ENCODE peak calls at places on chromosomes 4 and X, in seven cellular contexts. J is aorta, K is SK-N-MC, X is fibroblast of the aortic adventitia, I is GM23248, E is HCT116, S is body of pancreas. U is an unnamed sample.

GRCh38 chr4:96833831-96834230 is 993.9 kb downstream of the PDHA2 start:
- DNase-seq in J (no peak), K (no peak), X (no peak), I (no peak), E (no peak), S (no peak), U (no peak)

GRCh38 chr4:13322681-13323101 is 161.4 kb downstream of the RAB28 start:
- DNase-seq in J (no peak), K (no peak), X (peak; percentile 92), I (peak; percentile 85), E (no peak), S (no peak), U (no peak)

GRCh38 chrX:118626346-118626745 is 101.1 kb upstream of the IL13RA1 start:
- DNase-seq in J (no peak), K (no peak), X (no peak), I (no peak), E (no peak), S (no peak), U (no peak)

GRCh38 chrX:130304587-130305368 is 34.9 kb upstream of the SLC25A14 start:
- DNase-seq in J (no peak), K (no peak), X (no peak), I (no peak), E (no peak), S (no peak), U (no peak)

GRCh38 chrX:119477812-119478232 is 9.6 kb downstream of the SLC25A5 start:
- DNase-seq in J (no peak), K (no peak), X (peak; percentile 89), I (peak; percentile 87), E (no peak), S (peak; percentile 82), U (no peak)

GRCh38 chr4:64724689-64725088 is 315.4 kb upstream of the TECRL start:
- DNase-seq in J (no peak), K (no peak), X (no peak), I (no peak), E (no peak), S (no peak), U (no peak)

GRCh38 chr4:6967846-6968340 is 58.3 kb downstream of the TBC1D14 start:
- DNase-seq in J (no peak), K (no peak), X (no peak), I (no peak), E (no peak), S (no peak), U (peak; percentile 48)

GRCh38 chr4:88858752-88859151 is 161.1 kb upstream of the NAP1L5 start:
- DNase-seq in J (no peak), K (no peak), X (no peak), I (no peak), E (no peak), S (peak; percentile 37), U (no peak)

GRCh38 chrX:47169726-47170515 is 23.7 kb upstream of the UBA1 start:
- DNase-seq in J (peak; percentile 64), K (no peak), X (peak; percentile 72), I (peak; percentile 53), E (no peak), S (no peak), U (no peak)

GRCh38 chrX:153646620-153647373 is at the start of gene DUSP9:
- DNase-seq in J (peak; percentile 47), K (no peak), X (no peak), I (peak; percentile 48), E (no peak), S (peak; percentile 28), U (no peak)

GRCh38 chr4:32061916-32062315 is 1341.7 kb downstream of the PCDH7 start:
- DNase-seq in J (no peak), K (no peak), X (no peak), I (no peak), E (no peak), S (no peak), U (no peak)

GRCh38 chr4:147093206-147093605 is 147.5 kb upstream of the TTC29 start:
- DNase-seq in J (no peak), K (no peak), X (no peak), I (no peak), E (no peak), S (no peak), U (no peak)

GRCh38 chr4:105708376-105709080 is at the start of the genes GSTCD and INTS12:
- DNase-seq in J (peak; percentile 94), K (peak; percentile 76), X (peak; percentile 94), I (peak; percentile 97), E (peak; percentile 88), S (peak; percentile 96), U (peak; percentile 94)

GRCh38 chr4:105710678-105711077 is 2.1 kb downstream of the GSTCD start:
- DNase-seq in J (no peak), K (no peak), X (peak; percentile 20), I (peak; percentile 27), E (no peak), S (no peak), U (no peak)

GRCh38 chr4:105707783-105708182 is 706 bp downstream of the INTS12 start:
- DNase-seq in J (no peak), K (no peak), X (no peak), I (peak; percentile 25), E (no peak), S (no peak), U (no peak)

GRCh38 chr4:105709081-105709450 is 482 bp downstream of the GSTCD start:
- DNase-seq in J (no peak), K (no peak), X (peak; percentile 10), I (peak; percentile 57), E (peak; percentile 6), S (peak; percentile 22), U (no peak)

DNA sequence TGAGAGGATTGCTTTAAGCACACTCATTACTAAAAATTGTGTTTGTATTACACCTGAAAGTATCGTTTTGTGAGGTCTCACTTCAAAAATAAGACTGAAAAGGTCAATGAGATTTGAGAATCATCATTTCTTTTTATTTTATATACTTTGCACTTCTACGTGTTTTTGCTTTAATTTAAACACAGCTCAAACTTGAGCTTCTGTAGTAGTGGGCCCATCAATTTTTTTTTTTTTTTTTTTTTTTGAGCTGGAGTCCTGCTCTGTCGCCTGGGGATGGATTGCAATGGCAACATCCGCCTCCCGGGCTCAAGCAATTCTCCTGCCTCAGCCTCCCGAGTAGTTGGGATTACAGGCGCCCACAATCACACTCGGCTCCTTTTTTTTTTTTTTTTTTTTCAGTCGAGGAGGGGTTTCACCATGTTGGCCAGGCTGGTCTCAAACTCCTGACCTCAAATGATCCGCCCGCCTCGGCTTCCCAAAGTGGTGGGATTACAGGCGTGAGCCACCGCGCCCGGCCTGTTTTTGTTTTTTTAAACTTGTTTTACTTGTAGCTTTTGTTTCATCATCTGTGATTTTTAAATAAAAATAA is 1.5 kb downstream of the GSTCD start:
- DNase-seq in J (no peak), K (no peak), X (no peak), I (no peak), E (no peak), S (no peak), U (no peak)
- H3K4me3 ChIP-seq in J (no peak overlapping the region), K (peak overlapping the region; percentile 87), X (peak overlapping the region; percentile 82), I (peak overlapping the region; percentile 99), E (peak overlapping the region; percentile 82), S (no peak overlapping the region), U (no peak overlapping the region)

GRCh38 chr4:56386091-56386490 is 1.2 kb downstream of the AASDH start:
- DNase-seq in J (no peak), K (no peak), X (no peak), I (no peak), E (no peak), S (no peak), U (no peak)
- H3K4me3 ChIP-seq in J (no peak overlapping the region), K (peak overlapping the region; percentile 48), X (peak overlapping the region; percentile 41), I (peak overlapping the region; percentile 95), E (peak overlapping the region; percentile 51), S (no peak overlapping the region), U (no peak overlapping the region)

GRCh38 chr4:1584498-1584897 is 99.6 kb downstream of the FAM53A start:
- DNase-seq in J (peak; percentile 25), K (no peak), X (no peak), I (no peak), E (no peak), S (no peak), U (no peak)
- H3K4me3 ChIP-seq in J (no peak overlapping the region), K (no peak overlapping the region), X (no peak overlapping the region), I (no peak overlapping the region), E (no peak overlapping the region), S (no peak overlapping the region), U (no peak overlapping the region)

GRCh38 chr4:173747537-173748257 is 217.7 kb upstream of the HAND2 start:
- DNase-seq in J (no peak), K (no peak), X (no peak), I (no peak), E (no peak), S (no peak), U (no peak)

GRCh38 chr4:173746424-173746823 is 216.4 kb upstream of the HAND2 start:
- DNase-seq in J (no peak), K (no peak), X (no peak), I (no peak), E (no peak), S (no peak), U (no peak)

GRCh38 chr4:173745765-173746164 is 215.7 kb upstream of the HAND2 start:
- DNase-seq in J (no peak), K (no peak), X (no peak), I (no peak), E (no peak), S (no peak), U (no peak)

GRCh38 chr4:173752610-173753009 is 222.6 kb upstream of the HAND2 start:
- DNase-seq in J (peak; percentile 38), K (no peak), X (peak; percentile 23), I (peak; percentile 31), E (peak; percentile 58), S (peak; percentile 52), U (no peak)

DNA sequence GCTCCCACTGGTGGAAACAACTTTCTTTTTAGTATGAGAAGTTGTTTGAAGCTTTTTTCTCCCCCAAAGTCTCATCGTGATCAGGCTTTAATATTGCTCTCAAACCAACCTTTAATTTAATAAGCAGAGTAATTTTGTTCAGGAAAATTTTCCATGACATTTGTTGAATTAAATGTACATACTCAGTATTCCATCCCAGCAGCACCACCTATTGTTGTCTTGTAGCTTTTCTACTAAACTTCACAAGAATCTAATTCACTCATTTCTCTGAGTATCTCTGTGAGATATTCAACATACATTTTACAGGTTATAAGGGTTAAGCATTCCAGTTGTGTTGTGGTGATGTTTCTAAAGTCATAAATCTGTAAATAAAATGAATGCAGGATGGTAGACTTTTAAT is 218.3 kb upstream of the HAND2 start:
- DNase-seq in J (no peak), K (no peak), X (peak; percentile 73), I (peak; percentile 45), E (no peak), S (no peak), U (no peak)
- H3K4me3 ChIP-seq in J (no peak overlapping the region), K (no peak overlapping the region), X (no peak overlapping the region), I (no peak overlapping the region), E (no peak overlapping the region), S (no peak overlapping the region), U (no peak overlapping the region)

GRCh38 chr4:121200795-121201472 is 36.8 kb upstream of the TNIP3 start:
- DNase-seq in J (no peak), K (no peak), X (no peak), I (no peak), E (no peak), S (no peak), U (no peak)
- H3K4me3 ChIP-seq in J (no peak overlapping the region), K (no peak overlapping the region), X (no peak overlapping the region), I (no peak overlapping the region), E (no peak overlapping the region), S (no peak overlapping the region), U (no peak overlapping the region)

DNA sequence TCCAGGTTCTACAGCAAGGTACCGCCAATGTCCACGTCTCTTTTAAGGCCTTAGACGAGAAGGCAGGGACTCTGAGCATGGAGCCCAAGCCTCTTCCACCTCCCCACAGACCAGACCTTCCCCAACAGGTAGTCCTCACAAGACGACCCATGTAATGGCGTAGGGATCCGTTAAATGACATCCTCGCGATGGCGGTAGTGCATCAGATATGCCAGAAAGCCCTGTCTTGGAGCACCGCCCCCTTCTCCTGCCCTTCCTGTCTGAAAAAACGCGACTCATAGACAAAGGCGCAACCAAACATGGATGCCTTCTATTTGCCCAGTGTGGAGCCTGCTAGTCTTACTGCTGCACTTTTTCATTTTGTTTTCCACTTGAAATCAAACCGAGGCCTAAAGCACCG is 185.4 kb downstream of the OR13H1 start:
- DNase-seq in J (peak; percentile 91), K (no peak), X (peak; percentile 94), I (no peak), E (no peak), S (no peak), U (peak; percentile 92)
- H3K4me3 ChIP-seq in J (no peak overlapping the region), K (peak overlapping the region; percentile 73), X (peak overlapping the region; percentile 62), I (no peak overlapping the region), E (no peak overlapping the region), S (no peak overlapping the region), U (peak overlapping the region; percentile 37)